ENCODE peak calls at places on chromosomes 13 and 19, in nine cellular contexts. One of them, this sample, is unnamed.

GRCh38 chr13:97810152-97810551 is 143.3 kb upstream of the IPO5 start:
- DNase-seq in nephron progenitor cell: no peak
- DNase-seq in stomach: no peak
- DNase-seq in choroid plexus epithelial cell: peak; percentile 59
- DNase-seq in AG04450: no peak
- DNase-seq in Peyer's patch: no peak
- DNase-seq in neural crest cell: no peak
- DNase-seq in left lung: no peak
- DNase-seq in psoas muscle: no peak
- DNase-seq in this sample: no peak

GRCh38 chr13:33349314-33349995 is 63.9 kb upstream of the STARD13 start:
- DNase-seq in psoas muscle: peak; percentile 49
- DNase-seq in stomach: no peak
- DNase-seq in left lung: peak; percentile 52
- DNase-seq in nephron progenitor cell: peak; percentile 6
- DNase-seq in neural crest cell: no peak
- DNase-seq in Peyer's patch: peak; percentile 55
- DNase-seq in choroid plexus epithelial cell: no peak
- DNase-seq in AG04450: no peak
- DNase-seq in this sample: no peak

GRCh38 chr19:28468701-28469459 is 744.1 kb downstream of the UQCRFS1 start:
- DNase-seq in psoas muscle: no peak
- DNase-seq in nephron progenitor cell: peak; percentile 40
- DNase-seq in stomach: no peak
- DNase-seq in left lung: peak; percentile 40
- DNase-seq in choroid plexus epithelial cell: peak; percentile 62
- DNase-seq in neural crest cell: no peak
- DNase-seq in AG04450: no peak
- DNase-seq in Peyer's patch: peak; percentile 47
- DNase-seq in this sample: no peak

GRCh38 chr19:19348266-19348665 is 27.6 kb downstream of the MAU2 start:
- DNase-seq in neural crest cell: no peak
- DNase-seq in AG04450: no peak
- DNase-seq in nephron progenitor cell: no peak
- DNase-seq in Peyer's patch: no peak
- DNase-seq in left lung: no peak
- DNase-seq in choroid plexus epithelial cell: peak; percentile 16
- DNase-seq in psoas muscle: no peak
- DNase-seq in stomach: no peak
- DNase-seq in this sample: no peak

GRCh38 chr13:99042851-99043250 is 65.0 kb upstream of the DOCK9 start:
- DNase-seq in stomach: no peak
- DNase-seq in Peyer's patch: no peak
- DNase-seq in AG04450: no peak
- DNase-seq in choroid plexus epithelial cell: no peak
- DNase-seq in neural crest cell: no peak
- DNase-seq in nephron progenitor cell: no peak
- DNase-seq in psoas muscle: no peak
- DNase-seq in left lung: no peak
- DNase-seq in this sample: no peak

GRCh38 chr13:99178636-99179035 is 22.0 kb upstream of the UBAC2 start:
- DNase-seq in stomach: no peak
- DNase-seq in AG04450: no peak
- DNase-seq in Peyer's patch: peak; percentile 71
- DNase-seq in nephron progenitor cell: no peak
- DNase-seq in choroid plexus epithelial cell: peak; percentile 13
- DNase-seq in left lung: no peak
- DNase-seq in psoas muscle: peak; percentile 74
- DNase-seq in neural crest cell: no peak
- DNase-seq in this sample: no peak

GRCh38 chr13:47484564-47484963 is 516.5 kb downstream of the SUCLA2 start:
- DNase-seq in neural crest cell: no peak
- DNase-seq in stomach: no peak
- DNase-seq in psoas muscle: no peak
- DNase-seq in left lung: no peak
- DNase-seq in choroid plexus epithelial cell: peak; percentile 83
- DNase-seq in AG04450: peak; percentile 52
- DNase-seq in Peyer's patch: no peak
- DNase-seq in nephron progenitor cell: no peak
- DNase-seq in this sample: no peak

GRCh38 chr13:100473493-100474044 is 115.0 kb downstream of the GGACT start:
- DNase-seq in nephron progenitor cell: peak; percentile 16
- DNase-seq in Peyer's patch: no peak
- DNase-seq in neural crest cell: peak; percentile 12
- DNase-seq in left lung: no peak
- DNase-seq in psoas muscle: no peak
- DNase-seq in choroid plexus epithelial cell: no peak
- DNase-seq in stomach: no peak
- DNase-seq in AG04450: no peak
- DNase-seq in this sample: no peak

DNA sequence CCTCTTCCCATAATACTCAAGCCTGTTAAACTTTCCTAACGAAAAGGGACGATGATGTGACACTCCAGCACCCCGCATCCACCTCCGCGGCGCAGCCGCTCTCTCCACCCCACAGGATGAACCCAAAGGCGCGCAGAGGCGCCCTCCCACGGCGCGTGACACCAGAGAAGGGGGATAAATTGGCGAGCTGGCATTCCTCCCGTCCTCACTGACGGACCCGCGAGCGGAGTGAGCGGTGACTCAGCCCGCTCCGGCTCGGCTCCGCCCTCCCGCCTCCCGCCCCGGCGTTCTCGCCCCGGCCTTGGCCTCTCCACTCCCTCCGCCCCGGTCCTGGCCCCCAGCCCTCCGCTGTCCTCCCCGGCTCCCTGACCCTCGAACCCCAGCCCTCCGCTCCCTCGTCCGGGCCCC is 590 bp downstream of the TUBGCP3 start:
- DNase-seq in AG04450: peak; percentile 67
- DNase-seq in choroid plexus epithelial cell: peak; percentile 80
- DNase-seq in Peyer's patch: peak; percentile 90
- DNase-seq in neural crest cell: peak; percentile 63
- DNase-seq in stomach: peak; percentile 82
- DNase-seq in left lung: peak; percentile 91
- DNase-seq in nephron progenitor cell: peak; percentile 84
- DNase-seq in psoas muscle: peak; percentile 95
- DNase-seq in this sample: no peak
- TF ChIP-seq CTCF in AG04450: no peak
- TF ChIP-seq CTCF in choroid plexus epithelial cell: no peak
- TF ChIP-seq CTCF in Peyer's patch: no peak
- TF ChIP-seq CTCF in neural crest cell: no peak
- TF ChIP-seq CTCF in stomach: no peak
- TF ChIP-seq CTCF in left lung: no peak
- TF ChIP-seq CTCF in nephron progenitor cell: no peak
- TF ChIP-seq CTCF in psoas muscle: no peak
- TF ChIP-seq CTCF in this sample: peak; percentile 15

DNA sequence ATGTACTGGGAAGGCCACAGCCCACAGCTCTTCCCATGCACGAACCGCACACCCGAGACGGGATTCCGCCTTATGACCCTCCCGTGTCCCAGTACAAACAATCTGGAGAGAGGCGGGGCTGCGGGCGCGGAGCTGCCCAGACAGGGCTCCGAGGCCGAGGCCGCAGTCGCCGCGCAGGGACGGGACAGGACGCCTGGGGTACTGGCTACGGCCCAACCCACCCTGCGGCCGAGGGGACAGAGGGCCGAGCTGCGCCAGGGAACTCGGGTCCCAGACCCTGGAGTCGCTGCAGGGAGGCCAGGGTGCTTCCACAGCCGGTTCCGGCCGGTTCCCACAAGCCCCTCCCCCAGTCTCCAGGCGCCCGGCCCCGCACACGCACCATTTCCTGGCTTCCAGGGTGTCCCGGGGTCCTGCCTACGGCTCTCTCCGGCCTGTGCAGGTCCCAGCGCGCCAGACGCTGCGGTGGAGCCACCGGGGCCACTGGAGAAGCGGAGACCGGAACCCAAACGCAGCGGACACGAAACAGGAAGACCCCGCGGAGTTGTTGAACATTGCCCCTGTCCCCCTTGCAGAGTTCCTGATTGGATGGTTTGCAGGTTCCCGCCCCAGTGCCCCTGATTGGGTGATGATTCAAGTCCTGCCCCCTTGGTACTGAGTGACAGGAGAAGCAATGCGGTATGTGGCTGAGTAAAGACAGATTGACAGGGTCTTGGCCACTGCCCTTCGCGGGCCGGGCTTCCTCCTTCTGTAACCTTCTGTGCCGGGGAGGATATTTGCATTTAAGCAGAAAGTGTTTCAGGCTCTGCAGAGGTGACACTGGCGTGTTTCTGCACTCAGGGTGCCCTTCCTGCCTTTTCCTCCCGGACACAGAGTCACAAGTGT is at the start of gene ZNF564:
- DNase-seq in AG04450: peak; percentile 93
- DNase-seq in left lung: peak; percentile 96
- DNase-seq in Peyer's patch: peak; percentile 98
- DNase-seq in stomach: peak; percentile 95
- DNase-seq in nephron progenitor cell: peak; percentile 89
- DNase-seq in choroid plexus epithelial cell: peak; percentile 99
- DNase-seq in neural crest cell: peak; percentile 85
- DNase-seq in psoas muscle: peak; percentile 96
- DNase-seq in this sample: peak; percentile 95
- TF ChIP-seq CTCF in AG04450: no peak
- TF ChIP-seq CTCF in left lung: no peak
- TF ChIP-seq CTCF in Peyer's patch: no peak
- TF ChIP-seq CTCF in stomach: no peak
- TF ChIP-seq CTCF in nephron progenitor cell: no peak
- TF ChIP-seq CTCF in choroid plexus epithelial cell: no peak
- TF ChIP-seq CTCF in neural crest cell: peak; percentile 17
- TF ChIP-seq CTCF in psoas muscle: no peak
- TF ChIP-seq CTCF in this sample: no peak

GRCh38 chr13:110682746-110683145 is 23.2 kb downstream of the CARS2 start:
- DNase-seq in choroid plexus epithelial cell: no peak
- DNase-seq in AG04450: no peak
- DNase-seq in nephron progenitor cell: no peak
- DNase-seq in stomach: no peak
- DNase-seq in psoas muscle: no peak
- DNase-seq in left lung: no peak
- DNase-seq in Peyer's patch: peak; percentile 44
- DNase-seq in neural crest cell: no peak
- DNase-seq in this sample: no peak

GRCh38 chr13:110683921-110684320 is 22.0 kb downstream of the CARS2 start:
- DNase-seq in AG04450: no peak
- DNase-seq in neural crest cell: no peak
- DNase-seq in Peyer's patch: peak; percentile 37
- DNase-seq in nephron progenitor cell: no peak
- DNase-seq in left lung: no peak
- DNase-seq in stomach: no peak
- DNase-seq in choroid plexus epithelial cell: no peak
- DNase-seq in psoas muscle: no peak
- DNase-seq in this sample: no peak

GRCh38 chr13:110681868-110682550 is 23.9 kb downstream of the CARS2 start:
- DNase-seq in AG04450: no peak
- DNase-seq in nephron progenitor cell: no peak
- DNase-seq in neural crest cell: no peak
- DNase-seq in Peyer's patch: no peak
- DNase-seq in choroid plexus epithelial cell: no peak
- DNase-seq in left lung: no peak
- DNase-seq in stomach: no peak
- DNase-seq in psoas muscle: no peak
- DNase-seq in this sample: no peak

GRCh38 chr13:110684388-110685056 is 21.4 kb downstream of the CARS2 start:
- DNase-seq in neural crest cell: no peak
- DNase-seq in left lung: no peak
- DNase-seq in psoas muscle: no peak
- DNase-seq in AG04450: no peak
- DNase-seq in Peyer's patch: peak; percentile 45
- DNase-seq in stomach: no peak
- DNase-seq in choroid plexus epithelial cell: no peak
- DNase-seq in nephron progenitor cell: no peak
- DNase-seq in this sample: no peak

DNA sequence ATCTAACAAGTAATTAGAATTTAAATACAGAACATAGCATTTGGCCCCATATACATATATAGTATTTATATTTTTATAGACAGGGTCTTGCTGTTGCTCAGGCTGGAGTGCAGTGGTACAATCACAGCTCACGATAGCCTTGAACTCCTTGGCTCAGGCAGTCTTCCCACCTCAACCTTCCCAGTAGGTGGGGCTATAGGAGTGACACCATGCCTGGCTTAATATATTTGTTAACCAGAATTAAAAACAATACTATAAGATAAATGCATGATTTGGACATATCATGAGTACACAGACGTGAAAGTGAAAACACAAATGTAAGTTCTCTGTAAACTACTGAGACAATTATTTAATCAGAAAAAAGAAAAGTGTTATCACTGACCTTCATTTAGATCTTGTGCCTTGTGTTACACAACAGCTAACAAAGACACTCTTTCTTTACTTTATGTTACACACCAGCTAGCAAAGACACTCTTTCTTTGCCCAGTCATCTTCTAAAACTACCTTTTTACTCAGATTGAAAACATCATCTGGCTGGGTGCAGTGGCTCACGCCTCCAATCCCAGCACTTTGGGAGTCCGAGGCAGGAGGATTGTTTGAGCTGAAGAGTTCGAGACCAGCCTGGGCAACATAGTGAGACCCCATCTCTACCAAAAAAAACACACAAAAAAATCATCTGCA is 22.6 kb downstream of the CARS2 start:
- DNase-seq in neural crest cell: no peak
- DNase-seq in AG04450: no peak
- DNase-seq in choroid plexus epithelial cell: peak; percentile 65
- DNase-seq in stomach: no peak
- DNase-seq in nephron progenitor cell: no peak
- DNase-seq in psoas muscle: no peak
- DNase-seq in Peyer's patch: peak; percentile 60
- DNase-seq in left lung: no peak
- DNase-seq in this sample: no peak
- TF ChIP-seq CTCF in neural crest cell: peak; percentile 40
- TF ChIP-seq CTCF in AG04450: peak; percentile 45
- TF ChIP-seq CTCF in choroid plexus epithelial cell: peak; percentile 73
- TF ChIP-seq CTCF in stomach: no peak
- TF ChIP-seq CTCF in nephron progenitor cell: peak; percentile 15
- TF ChIP-seq CTCF in psoas muscle: peak; percentile 77
- TF ChIP-seq CTCF in Peyer's patch: peak; percentile 26
- TF ChIP-seq CTCF in left lung: peak; percentile 39
- TF ChIP-seq CTCF in this sample: peak; percentile 56

DNA sequence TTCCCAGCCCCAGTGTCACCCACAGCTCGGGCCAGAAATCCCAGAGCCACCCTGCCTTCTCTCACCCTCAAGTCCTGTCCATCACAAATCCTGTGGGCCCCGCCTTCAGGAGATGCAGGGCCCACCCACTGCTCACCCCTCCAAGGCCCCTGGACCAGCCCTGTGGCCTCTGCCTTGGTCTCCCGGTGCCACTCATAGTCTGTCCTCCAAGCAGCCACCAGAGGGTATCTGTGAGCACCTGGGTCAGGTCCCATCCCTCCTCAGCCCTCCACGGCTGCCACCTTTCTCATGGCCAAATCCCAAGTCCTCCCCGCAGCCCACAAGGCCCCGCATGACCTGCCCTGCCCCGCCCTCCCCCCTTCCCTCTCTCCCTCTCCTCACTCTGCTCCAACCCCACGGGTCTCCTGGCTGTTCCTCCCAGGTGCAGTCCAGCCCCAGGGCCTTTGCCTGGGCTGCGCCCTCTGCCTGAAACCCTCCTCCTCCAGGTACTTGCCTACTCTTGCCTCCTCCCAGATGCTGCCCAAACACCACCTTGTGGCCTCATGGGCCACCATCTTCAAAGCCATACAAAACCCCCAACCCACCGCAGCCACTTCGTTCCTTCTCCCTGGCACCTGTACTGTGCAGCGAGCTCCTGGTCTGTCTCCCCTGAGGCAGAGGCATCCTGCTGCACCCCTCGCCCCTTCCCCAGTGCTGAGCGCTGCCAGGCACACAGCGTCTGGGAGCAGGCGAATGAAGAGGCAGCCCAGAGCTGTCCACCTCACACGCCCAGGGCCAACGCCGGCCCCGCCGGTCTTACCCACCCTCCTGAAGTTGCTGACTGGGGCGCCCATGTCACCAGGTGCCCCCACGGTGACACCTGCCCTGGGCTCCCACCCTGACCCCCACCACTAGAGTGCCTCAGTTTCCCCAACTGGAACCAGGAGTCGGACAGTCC is 13.2 kb upstream of the UQCR11 start:
- DNase-seq in AG04450: no peak
- DNase-seq in choroid plexus epithelial cell: peak; percentile 26
- DNase-seq in neural crest cell: no peak
- DNase-seq in stomach: peak; percentile 39
- DNase-seq in nephron progenitor cell: no peak
- DNase-seq in psoas muscle: no peak
- DNase-seq in Peyer's patch: peak; percentile 75
- DNase-seq in left lung: no peak
- DNase-seq in this sample: no peak
- TF ChIP-seq CTCF in AG04450: peak; percentile 30
- TF ChIP-seq CTCF in choroid plexus epithelial cell: peak; percentile 53
- TF ChIP-seq CTCF in neural crest cell: peak; percentile 54
- TF ChIP-seq CTCF in stomach: peak; percentile 13
- TF ChIP-seq CTCF in nephron progenitor cell: no peak
- TF ChIP-seq CTCF in psoas muscle: peak; percentile 44
- TF ChIP-seq CTCF in Peyer's patch: peak; percentile 54
- TF ChIP-seq CTCF in left lung: no peak
- TF ChIP-seq CTCF in this sample: peak; percentile 55